ENCODE peak calls at places on chromosome 11, in six cellular contexts. C is neural progenitor cell, J is aorta, T is mucosa of descending colon, W is neuronal stem cell, F is NT2/D1. Z is an unnamed sample.

GRCh38 chr11:79809487-79809886 is 368.7 kb upstream of the TENM4 start:
- DNase-seq in C (no peak), J (no peak), T (no peak), W (no peak), F (no peak), Z (no peak)

GRCh38 chr11:57647368-57647767 is 2.3 kb downstream of the YPEL4 start:
- DNase-seq in C (peak; percentile 50), J (no peak), T (no peak), W (no peak), F (no peak), Z (no peak)

GRCh38 chr11:72831521-72832300 is 17.5 kb downstream of the ATG16L2 start:
- DNase-seq in C (peak; percentile 90), J (peak; percentile 94), T (peak; percentile 77), W (peak; percentile 73), F (peak; percentile 75), Z (peak; percentile 39)

GRCh38 chr11:85627332-85627997 is at the start of gene DLG2:
- DNase-seq in C (peak; percentile 32), J (no peak), T (no peak), W (peak; percentile 15), F (no peak), Z (no peak)

GRCh38 chr11:104365676-104366075 is 201.7 kb upstream of the PDGFD start:
- DNase-seq in C (no peak), J (no peak), T (no peak), W (no peak), F (no peak), Z (no peak)

GRCh38 chr11:14334193-14334592 is 24.8 kb downstream of the RRAS2 start:
- DNase-seq in C (no peak), J (no peak), T (no peak), W (no peak), F (no peak), Z (no peak)

GRCh38 chr11:125481531-125481930 is 14.5 kb downstream of the FEZ1 start:
- DNase-seq in C (peak; percentile 63), J (no peak), T (no peak), W (no peak), F (no peak), Z (no peak)

GRCh38 chr11:3955299-3955665 is 99.8 kb downstream of the STIM1 start:
- DNase-seq in C (no peak), J (no peak), T (no peak), W (no peak), F (no peak), Z (no peak)

GRCh38 chr11:41878158-41878557 is 418.7 kb upstream of the LRRC4C start:
- DNase-seq in C (no peak), J (no peak), T (no peak), W (no peak), F (no peak), Z (no peak)

GRCh38 chr11:65440831-65441499 is 18.4 kb downstream of the NEAT1 start:
- DNase-seq in C (no peak), J (no peak), T (no peak), W (no peak), F (no peak), Z (no peak)

GRCh38 chr11:35473975-35474374 is 51.4 kb downstream of the PAMR1 start:
- DNase-seq in C (no peak), J (no peak), T (no peak), W (no peak), F (no peak), Z (no peak)

GRCh38 chr11:1705121-1706052 is 8.4 kb downstream of the KRTAP5-6 start:
- DNase-seq in C (no peak), J (no peak), T (no peak), W (no peak), F (no peak), Z (no peak)

GRCh38 chr11:131378931-131379330 is 8.5 kb downstream of the NTM start:
- DNase-seq in C (no peak), J (no peak), T (no peak), W (no peak), F (no peak), Z (no peak)

GRCh38 chr11:47916361-47916841 is 64.0 kb upstream of the PTPRJ start:
- DNase-seq in C (peak; percentile 24), J (no peak), T (no peak), W (no peak), F (no peak), Z (no peak)

GRCh38 chr11:125315088-125315740 is 150.7 kb downstream of the PKNOX2 start:
- DNase-seq in C (no peak), J (no peak), T (no peak), W (no peak), F (no peak), Z (no peak)

GRCh38 chr11:70944141-70944540 is 308.2 kb downstream of the SHANK2 start:
- DNase-seq in C (no peak), J (peak; percentile 37), T (no peak), W (no peak), F (no peak), Z (no peak)
- H3K9me3 ChIP-seq in C (no peaks in the 10 kb centered on the region), J (peaks cover 15% of the 10 kb centered on the region), T (peaks cover 22% of the 10 kb centered on the region), W (peaks cover 12% of the 10 kb centered on the region), F (peaks cover 20% of the 10 kb centered on the region), Z (peaks cover 7% of the 10 kb centered on the region)

DNA sequence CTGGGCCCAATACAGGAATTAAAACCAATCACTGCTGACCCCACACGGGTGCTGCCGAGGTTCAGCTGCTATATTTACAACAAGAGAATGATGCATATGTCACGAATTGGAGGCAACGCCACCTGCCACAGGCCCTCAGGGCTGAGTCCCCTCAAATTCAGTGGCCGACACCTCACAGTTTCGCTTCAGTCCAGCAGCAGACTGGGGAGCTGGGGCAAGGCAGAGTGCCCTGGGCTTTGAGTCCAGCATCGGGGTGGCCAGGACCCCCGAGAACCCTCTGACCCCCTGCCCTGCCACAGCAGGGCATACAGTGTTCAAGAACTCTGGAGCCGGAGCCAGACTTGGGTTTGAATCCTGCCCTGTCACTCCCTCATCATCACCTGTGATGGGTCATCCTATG is 247.2 kb downstream of the CTTN start:
- DNase-seq in C (no peak), J (no peak), T (no peak), W (no peak), F (no peak), Z (no peak)
- H3K9me3 ChIP-seq in C (no peaks in the 10 kb centered on the region), J (no peaks in the 10 kb centered on the region), T (no peaks in the 10 kb centered on the region), W (no peaks in the 10 kb centered on the region), F (no peaks in the 10 kb centered on the region), Z (no peaks in the 10 kb centered on the region)

GRCh38 chr11:98725471-98725870 is 295.3 kb upstream of the CNTN5 start:
- DNase-seq in C (no peak), J (no peak), T (no peak), W (no peak), F (no peak), Z (no peak)
- H3K9me3 ChIP-seq in C (no peaks in the 10 kb centered on the region), J (no peaks in the 10 kb centered on the region), T (peaks cover 34% of the 10 kb centered on the region), W (no peaks in the 10 kb centered on the region), F (no peaks in the 10 kb centered on the region), Z (no peaks in the 10 kb centered on the region)

GRCh38 chr11:120271672-120272071 is 31.7 kb downstream of the POU2F3 start:
- DNase-seq in C (no peak), J (no peak), T (no peak), W (no peak), F (no peak), Z (no peak)
- H3K9me3 ChIP-seq in C (no peaks in the 10 kb centered on the region), J (no peaks in the 10 kb centered on the region), T (no peaks in the 10 kb centered on the region), W (no peaks in the 10 kb centered on the region), F (no peaks in the 10 kb centered on the region), Z (no peaks in the 10 kb centered on the region)

DNA sequence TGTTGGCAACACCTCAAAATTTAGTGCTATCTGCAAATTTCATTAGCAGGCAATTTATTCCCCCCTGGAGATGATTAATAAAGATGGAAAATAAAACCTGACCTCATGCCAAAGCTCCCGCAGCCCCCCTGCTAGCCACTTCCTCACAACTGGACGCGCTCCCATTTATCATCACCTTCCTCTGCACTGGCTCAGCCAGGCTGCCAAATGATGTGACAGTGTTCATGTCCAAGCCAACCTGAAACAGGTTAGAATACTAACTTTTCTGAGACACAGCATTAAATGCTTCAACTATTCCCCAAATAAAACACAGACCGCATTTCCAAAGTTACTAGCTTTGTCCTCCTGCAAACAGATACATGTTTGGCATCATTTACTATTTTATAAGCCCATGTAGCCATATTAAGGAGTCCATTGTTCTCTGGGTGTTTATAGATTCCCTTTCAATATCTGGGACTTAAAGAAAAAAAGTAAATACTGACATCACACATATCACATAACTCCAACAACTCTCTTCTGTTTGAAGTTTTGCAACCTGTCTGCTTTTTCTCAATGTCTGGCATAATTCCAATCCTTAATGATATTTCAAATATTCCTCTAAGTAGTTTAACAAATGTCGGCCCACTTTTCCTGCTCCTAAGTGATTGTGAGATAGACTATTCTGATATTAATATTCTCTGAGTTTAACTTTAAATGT is 829.8 kb upstream of the FAT3 start:
- DNase-seq in C (no peak), J (no peak), T (no peak), W (no peak), F (no peak), Z (no peak)
- H3K9me3 ChIP-seq in C (no peaks in the 10 kb centered on the region), J (no peaks in the 10 kb centered on the region), T (peaks cover 2% of the 10 kb centered on the region), W (no peaks in the 10 kb centered on the region), F (no peaks in the 10 kb centered on the region), Z (no peaks in the 10 kb centered on the region)

DNA sequence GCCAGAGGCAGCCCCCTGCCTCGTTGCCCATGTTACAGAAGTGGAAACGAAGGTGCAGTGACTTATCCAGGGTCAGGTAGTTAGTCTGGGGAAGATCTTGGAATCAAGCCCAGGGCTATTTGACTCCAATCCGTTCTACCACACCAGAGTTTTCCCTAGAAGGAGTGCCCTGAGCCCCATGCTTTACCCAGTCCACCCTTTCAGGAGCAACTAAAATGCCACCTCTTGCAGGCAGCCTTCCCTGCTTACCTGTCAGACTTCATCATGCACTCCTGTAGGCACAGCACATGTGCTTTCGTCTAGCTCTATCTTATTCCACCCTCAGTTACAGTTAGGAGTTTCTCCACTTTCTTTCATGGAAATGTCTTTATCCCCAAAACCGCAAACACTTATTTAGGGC is 80.2 kb downstream of the CHST1 start:
- DNase-seq in C (no peak), J (no peak), T (no peak), W (no peak), F (no peak), Z (no peak)
- H3K9me3 ChIP-seq in C (no peaks in the 10 kb centered on the region), J (peaks cover 4% of the 10 kb centered on the region), T (no peaks in the 10 kb centered on the region), W (no peaks in the 10 kb centered on the region), F (no peaks in the 10 kb centered on the region), Z (no peaks in the 10 kb centered on the region)

Z was measured in T-helper 17 cell.